ENCODE peak calls at places on chromosomes 13 and 19, in four cellular contexts. A, I, M and O are unnamed samples. For H3K9me1, the result is how much of the 10 kb centered on the place peaks cover.

GRCh38 chr13:113665582-113666323 is 1.3 kb upstream of the GRK1 start:
- DNase-seq in A (no peak), I (no peak), M (no peak), O (no peak)

GRCh38 chr13:109933476-109933875 is 147.1 kb upstream of the IRS2 start:
- DNase-seq in A (no peak), I (no peak), M (no peak), O (no peak)

GRCh38 chr19:29662604-29663404 is 2.5 kb upstream of the PLEKHF1 start:
- DNase-seq in A (peak), I (peak), M (no peak), O (peak)

GRCh38 chr13:93496985-93497673 is 270.5 kb downstream of the GPC6 start:
- DNase-seq in A (no peak), I (no peak), M (no peak), O (no peak)

GRCh38 chr13:42392706-42393572 is 121.0 kb downstream of the AKAP11 start:
- DNase-seq in A (no peak), I (no peak), M (no peak), O (no peak)

GRCh38 chr13:21175656-21176194 is 627 bp downstream of the SKA3 start:
- DNase-seq in A (no peak), I (peak), M (no peak), O (no peak)

GRCh38 chr13:50969691-50970090 is 60.1 kb downstream of the RNASEH2B start:
- DNase-seq in A (no peak), I (no peak), M (no peak), O (no peak)

GRCh38 chr19:47682939-47683338 is 30.3 kb upstream of the EHD2 start:
- DNase-seq in A (no peak), I (peak), M (no peak), O (no peak)

GRCh38 chr13:25468330-25469178 is 96.8 kb downstream of the ATP8A2 start:
- DNase-seq in A (peak), I (no peak), M (no peak), O (no peak)

GRCh38 chr13:113585828-113586355 is 1.3 kb downstream of the TFDP1 start:
- DNase-seq in A (peak), I (no peak), M (no peak), O (no peak)

GRCh38 chr19:6501740-6502648 is at the start of gene TUBB4A:
- DNase-seq in A (peak), I (no peak), M (no peak), O (no peak)

GRCh38 chr19:17183271-17183757 is 31.8 kb upstream of the USE1 start:
- DNase-seq in A (no peak), I (no peak), M (no peak), O (no peak)

GRCh38 chr19:2164020-2164988 is 571 bp downstream of the DOT1L start:
- DNase-seq in A (peak), I (no peak), M (no peak), O (peak)

GRCh38 chr19:2167896-2168618 is 4.3 kb downstream of the DOT1L start:
- DNase-seq in A (no peak), I (peak), M (no peak), O (peak)

GRCh38 chr19:2168619-2169424 is 5.1 kb downstream of the DOT1L start:
- DNase-seq in A (peak), I (peak), M (peak), O (peak)

GRCh38 chr19:2170219-2170618 is 6.5 kb downstream of the DOT1L start:
- DNase-seq in A (no peak), I (no peak), M (no peak), O (no peak)

GRCh38 chr19:2166741-2167738 is 3.3 kb downstream of the DOT1L start:
- DNase-seq in A (no peak), I (peak), M (no peak), O (peak)
- H3K9ac ChIP-seq in A (peak), I (no peak), M (peak), O (peak)

GRCh38 chr19:50657672-50658437 is 8.6 kb downstream of the C19orf81 start:
- DNase-seq in A (peak), I (peak), M (peak), O (peak)

GRCh38 chr19:50654882-50655281 is 5.6 kb downstream of the C19orf81 start:
- DNase-seq in A (no peak), I (no peak), M (no peak), O (no peak)

GRCh38 chr19:50659318-50660082 is 10.3 kb downstream of the C19orf81 start:
- DNase-seq in A (no peak), I (no peak), M (no peak), O (no peak)

GRCh38 chr19:50658438-50659317 is 9.4 kb downstream of the C19orf81 start:
- DNase-seq in A (peak), I (peak), M (no peak), O (peak)

GRCh38 chr19:50657222-50657669 is 8.0 kb downstream of the C19orf81 start:
- DNase-seq in A (peak), I (no peak), M (no peak), O (no peak)
- H3K9me1 ChIP-seq in A (under half), I (under half), M (under half), O (under half)

GRCh38 chr19:14580623-14581237 is 2.2 kb upstream of the CLEC17A start:
- DNase-seq in A (peak), I (no peak), M (no peak), O (no peak)

GRCh38 chr19:14577885-14578427 is 4.9 kb upstream of the CLEC17A start:
- DNase-seq in A (no peak), I (no peak), M (no peak), O (no peak)

GRCh38 chr19:14577264-14577663 is 5.4 kb upstream of the NDUFB7 start:
- DNase-seq in A (no peak), I (no peak), M (no peak), O (no peak)

DNA sequence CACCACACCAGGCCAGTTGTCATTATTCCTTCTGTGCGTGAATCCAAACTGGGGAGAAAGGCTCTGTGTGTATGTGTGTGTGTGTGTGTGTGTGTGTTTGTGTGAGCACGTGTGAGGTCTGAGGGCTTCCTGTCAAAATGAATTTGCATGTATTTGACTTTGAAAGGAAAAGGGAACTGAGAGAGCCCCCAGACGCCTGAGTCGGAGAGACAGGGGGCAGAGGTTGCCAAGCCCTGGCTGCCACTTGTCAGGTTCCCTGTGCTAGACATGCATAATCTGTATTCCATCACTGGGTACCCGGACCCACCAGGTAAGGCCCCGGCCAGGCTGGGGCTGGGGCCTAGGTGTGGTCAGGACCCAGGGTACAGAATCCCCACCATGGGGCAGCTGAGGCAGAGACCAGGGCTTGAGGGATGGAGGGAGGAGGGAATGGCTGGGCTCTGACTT is at the start of gene CLEC17A:
- DNase-seq in A (no peak), I (no peak), M (no peak), O (no peak)
- H3K9ac ChIP-seq in A (no peak), I (no peak), M (no peak), O (no peak)

GRCh38 chr13:78182813-78183212 is 264.2 kb upstream of the EDNRB start:
- DNase-seq in A (no peak), I (no peak), M (no peak), O (peak)

GRCh38 chr13:78185700-78186099 is 267.1 kb upstream of the EDNRB start:
- DNase-seq in A (no peak), I (no peak), M (no peak), O (no peak)

GRCh38 chr13:78187781-78188180 is 269.1 kb upstream of the EDNRB start:
- DNase-seq in A (no peak), I (no peak), M (no peak), O (peak)

DNA sequence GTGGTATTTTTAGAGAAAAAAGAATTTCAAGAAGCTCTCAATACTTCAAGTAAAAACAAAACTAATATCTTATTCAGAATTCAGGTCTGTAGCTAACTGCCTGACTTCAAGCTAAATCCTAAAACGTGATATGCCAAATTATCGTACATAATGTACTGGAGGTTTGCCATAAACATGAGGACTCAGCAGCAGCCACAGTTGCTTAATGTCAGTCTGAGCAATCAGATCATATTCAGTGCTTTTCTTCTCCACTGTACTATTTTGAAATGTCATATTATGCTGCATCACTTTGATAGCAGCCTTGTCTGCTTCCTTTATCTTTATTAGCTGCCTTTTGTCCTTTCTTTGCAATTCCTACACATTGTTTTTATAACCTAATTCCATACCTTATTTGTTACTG is 265.1 kb upstream of the EDNRB start:
- DNase-seq in A (no peak), I (peak), M (no peak), O (no peak)
- H3K9me1 ChIP-seq in A (under half), I (under half), M (under half), O (under half)

DNA sequence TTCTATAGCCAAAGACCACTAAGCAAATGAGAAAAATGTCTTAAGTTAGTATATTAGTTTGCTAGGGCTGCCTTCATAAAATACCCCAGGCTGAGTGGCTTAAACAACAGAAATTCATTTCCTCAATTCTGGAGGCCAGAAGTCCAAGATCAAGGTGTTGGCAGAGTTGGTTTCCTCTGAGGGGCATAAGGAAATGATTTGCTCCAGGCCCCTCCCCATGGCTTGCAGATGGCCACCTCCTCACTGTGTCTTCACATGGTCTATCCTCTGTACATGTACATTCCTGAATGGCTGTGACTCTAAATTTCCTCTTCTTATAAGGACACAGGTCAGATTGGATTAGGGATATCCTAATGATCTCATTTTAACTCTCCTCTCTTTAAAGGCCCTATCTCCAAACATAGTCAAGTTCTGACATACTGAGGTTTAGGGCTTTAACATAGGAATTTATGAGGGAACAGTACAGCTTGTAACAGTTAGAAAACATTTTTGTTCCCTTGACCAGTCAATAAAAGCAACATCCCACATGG is 307.4 kb downstream of the DIAPH3 start:
- DNase-seq in A (no peak), I (no peak), M (no peak), O (peak)
- H3K9ac ChIP-seq in A (no peak), I (no peak), M (no peak), O (no peak)

DNA sequence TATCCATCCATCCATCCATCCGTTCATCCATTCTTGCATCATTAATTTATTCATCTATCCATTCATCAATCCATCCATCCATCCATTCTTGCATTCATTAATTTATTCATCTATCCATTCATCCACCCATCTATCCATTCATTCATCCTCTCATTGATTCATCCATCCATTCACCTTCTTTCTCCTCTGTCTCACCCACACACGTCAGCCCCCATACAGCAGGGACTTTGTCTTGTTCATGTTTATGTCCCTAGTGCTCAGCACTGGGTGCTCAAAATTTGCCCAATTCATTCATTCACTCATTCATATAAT is 683 bp upstream of the AP1M2 start:
- DNase-seq in A (no peak), I (no peak), M (no peak), O (no peak)
- H3K9me1 ChIP-seq in A (under half), I (under half), M (under half), O (under half)